ENCODE peak calls at places on chromosomes 6 and 20, in nine cellular contexts. One of them, this sample, is unnamed.

GRCh38 chr6:302760-303159 is 10.5 kb downstream of the DUSP22 start:
- DNase-seq in GM04503: no peak
- DNase-seq in stimulated activated CD4-positive, alpha-beta T cell treated with anti-CD3 and anti-CD28 coated beads, Interleukin-2, amount 100 ng/mL, for 4 hours: no peak
- DNase-seq in epithelial cell of esophagus: no peak
- DNase-seq in fibroblast of the conjunctiva: no peak
- DNase-seq in activated T-cell treated with anti-CD3 and anti-CD28 coated beads, Interleukin-2, amount 50 U/mL, for 72 hours: no peak
- DNase-seq in activated effector memory CD4-positive, alpha-beta T cell treated with Interleukin-2 at 50 U/mL for 16 hours: no peak
- DNase-seq in SHP77: no peak
- DNase-seq in germinal center: no peak
- DNase-seq in this sample: no peak

GRCh38 chr20:40441771-40442170 is 247.3 kb downstream of the MAFB start:
- DNase-seq in GM04503: no peak
- DNase-seq in stimulated activated CD4-positive, alpha-beta T cell treated with anti-CD3 and anti-CD28 coated beads, Interleukin-2, amount 100 ng/mL, for 4 hours: no peak
- DNase-seq in epithelial cell of esophagus: peak; percentile 39
- DNase-seq in fibroblast of the conjunctiva: no peak
- DNase-seq in activated T-cell treated with anti-CD3 and anti-CD28 coated beads, Interleukin-2, amount 50 U/mL, for 72 hours: no peak
- DNase-seq in activated effector memory CD4-positive, alpha-beta T cell treated with Interleukin-2 at 50 U/mL for 16 hours: no peak
- DNase-seq in SHP77: no peak
- DNase-seq in germinal center: no peak
- DNase-seq in this sample: no peak

GRCh38 chr6:33147807-33148666 is 44.2 kb downstream of the COL11A2 start:
- DNase-seq in GM04503: no peak
- DNase-seq in stimulated activated CD4-positive, alpha-beta T cell treated with anti-CD3 and anti-CD28 coated beads, Interleukin-2, amount 100 ng/mL, for 4 hours: no peak
- DNase-seq in epithelial cell of esophagus: peak; percentile 56
- DNase-seq in fibroblast of the conjunctiva: peak; percentile 47
- DNase-seq in activated T-cell treated with anti-CD3 and anti-CD28 coated beads, Interleukin-2, amount 50 U/mL, for 72 hours: no peak
- DNase-seq in activated effector memory CD4-positive, alpha-beta T cell treated with Interleukin-2 at 50 U/mL for 16 hours: no peak
- DNase-seq in SHP77: no peak
- DNase-seq in germinal center: peak; percentile 18
- DNase-seq in this sample: no peak

GRCh38 chr20:3011752-3012151 is 31.7 kb upstream of the GNRH2 start:
- DNase-seq in GM04503: no peak
- DNase-seq in stimulated activated CD4-positive, alpha-beta T cell treated with anti-CD3 and anti-CD28 coated beads, Interleukin-2, amount 100 ng/mL, for 4 hours: no peak
- DNase-seq in epithelial cell of esophagus: no peak
- DNase-seq in fibroblast of the conjunctiva: no peak
- DNase-seq in activated T-cell treated with anti-CD3 and anti-CD28 coated beads, Interleukin-2, amount 50 U/mL, for 72 hours: peak; percentile 57
- DNase-seq in activated effector memory CD4-positive, alpha-beta T cell treated with Interleukin-2 at 50 U/mL for 16 hours: no peak
- DNase-seq in SHP77: no peak
- DNase-seq in germinal center: no peak
- DNase-seq in this sample: no peak

GRCh38 chr20:57555457-57556184 is 5.3 kb upstream of the PCK1 start:
- DNase-seq in GM04503: no peak
- DNase-seq in stimulated activated CD4-positive, alpha-beta T cell treated with anti-CD3 and anti-CD28 coated beads, Interleukin-2, amount 100 ng/mL, for 4 hours: no peak
- DNase-seq in epithelial cell of esophagus: no peak
- DNase-seq in fibroblast of the conjunctiva: no peak
- DNase-seq in activated T-cell treated with anti-CD3 and anti-CD28 coated beads, Interleukin-2, amount 50 U/mL, for 72 hours: no peak
- DNase-seq in activated effector memory CD4-positive, alpha-beta T cell treated with Interleukin-2 at 50 U/mL for 16 hours: no peak
- DNase-seq in SHP77: no peak
- DNase-seq in germinal center: no peak
- DNase-seq in this sample: no peak

GRCh38 chr6:43716099-43716498 is 28.5 kb upstream of the MRPS18A start:
- DNase-seq in GM04503: no peak
- DNase-seq in stimulated activated CD4-positive, alpha-beta T cell treated with anti-CD3 and anti-CD28 coated beads, Interleukin-2, amount 100 ng/mL, for 4 hours: no peak
- DNase-seq in epithelial cell of esophagus: no peak
- DNase-seq in fibroblast of the conjunctiva: peak; percentile 55
- DNase-seq in activated T-cell treated with anti-CD3 and anti-CD28 coated beads, Interleukin-2, amount 50 U/mL, for 72 hours: no peak
- DNase-seq in activated effector memory CD4-positive, alpha-beta T cell treated with Interleukin-2 at 50 U/mL for 16 hours: no peak
- DNase-seq in SHP77: no peak
- DNase-seq in germinal center: no peak
- DNase-seq in this sample: peak; percentile 10

GRCh38 chr6:66558189-66558588 is 851.2 kb upstream of the EYS start:
- DNase-seq in GM04503: no peak
- DNase-seq in stimulated activated CD4-positive, alpha-beta T cell treated with anti-CD3 and anti-CD28 coated beads, Interleukin-2, amount 100 ng/mL, for 4 hours: no peak
- DNase-seq in epithelial cell of esophagus: no peak
- DNase-seq in fibroblast of the conjunctiva: no peak
- DNase-seq in activated T-cell treated with anti-CD3 and anti-CD28 coated beads, Interleukin-2, amount 50 U/mL, for 72 hours: no peak
- DNase-seq in activated effector memory CD4-positive, alpha-beta T cell treated with Interleukin-2 at 50 U/mL for 16 hours: no peak
- DNase-seq in SHP77: peak; percentile 17
- DNase-seq in germinal center: no peak
- DNase-seq in this sample: no peak

GRCh38 chr6:79586548-79586947 is 44.6 kb upstream of the SH3BGRL2 start:
- DNase-seq in GM04503: no peak
- DNase-seq in stimulated activated CD4-positive, alpha-beta T cell treated with anti-CD3 and anti-CD28 coated beads, Interleukin-2, amount 100 ng/mL, for 4 hours: no peak
- DNase-seq in epithelial cell of esophagus: peak; percentile 55
- DNase-seq in fibroblast of the conjunctiva: no peak
- DNase-seq in activated T-cell treated with anti-CD3 and anti-CD28 coated beads, Interleukin-2, amount 50 U/mL, for 72 hours: no peak
- DNase-seq in activated effector memory CD4-positive, alpha-beta T cell treated with Interleukin-2 at 50 U/mL for 16 hours: no peak
- DNase-seq in SHP77: peak; percentile 40
- DNase-seq in germinal center: no peak
- DNase-seq in this sample: no peak

GRCh38 chr6:11609324-11610071 is 71.9 kb downstream of the TMEM170B start:
- DNase-seq in GM04503: peak; percentile 99
- DNase-seq in stimulated activated CD4-positive, alpha-beta T cell treated with anti-CD3 and anti-CD28 coated beads, Interleukin-2, amount 100 ng/mL, for 4 hours: no peak
- DNase-seq in epithelial cell of esophagus: no peak
- DNase-seq in fibroblast of the conjunctiva: no peak
- DNase-seq in activated T-cell treated with anti-CD3 and anti-CD28 coated beads, Interleukin-2, amount 50 U/mL, for 72 hours: no peak
- DNase-seq in activated effector memory CD4-positive, alpha-beta T cell treated with Interleukin-2 at 50 U/mL for 16 hours: no peak
- DNase-seq in SHP77: no peak
- DNase-seq in germinal center: no peak
- DNase-seq in this sample: peak; percentile 1

GRCh38 chr6:139129284-139129683 is 5.6 kb upstream of the HECA start:
- DNase-seq in GM04503: no peak
- DNase-seq in stimulated activated CD4-positive, alpha-beta T cell treated with anti-CD3 and anti-CD28 coated beads, Interleukin-2, amount 100 ng/mL, for 4 hours: no peak
- DNase-seq in epithelial cell of esophagus: no peak
- DNase-seq in fibroblast of the conjunctiva: no peak
- DNase-seq in activated T-cell treated with anti-CD3 and anti-CD28 coated beads, Interleukin-2, amount 50 U/mL, for 72 hours: no peak
- DNase-seq in activated effector memory CD4-positive, alpha-beta T cell treated with Interleukin-2 at 50 U/mL for 16 hours: no peak
- DNase-seq in SHP77: no peak
- DNase-seq in germinal center: no peak
- DNase-seq in this sample: no peak

GRCh38 chr6:7106752-7107577 is 796 bp upstream of the RREB1 start:
- DNase-seq in GM04503: no peak
- DNase-seq in stimulated activated CD4-positive, alpha-beta T cell treated with anti-CD3 and anti-CD28 coated beads, Interleukin-2, amount 100 ng/mL, for 4 hours: peak; percentile 56
- DNase-seq in epithelial cell of esophagus: peak; percentile 30
- DNase-seq in fibroblast of the conjunctiva: no peak
- DNase-seq in activated T-cell treated with anti-CD3 and anti-CD28 coated beads, Interleukin-2, amount 50 U/mL, for 72 hours: peak; percentile 80
- DNase-seq in activated effector memory CD4-positive, alpha-beta T cell treated with Interleukin-2 at 50 U/mL for 16 hours: peak; percentile 61
- DNase-seq in SHP77: peak; percentile 9
- DNase-seq in germinal center: peak; percentile 63
- DNase-seq in this sample: no peak

GRCh38 chr6:11222385-11223277 is 9.8 kb downstream of the NEDD9 start:
- DNase-seq in GM04503: no peak
- DNase-seq in stimulated activated CD4-positive, alpha-beta T cell treated with anti-CD3 and anti-CD28 coated beads, Interleukin-2, amount 100 ng/mL, for 4 hours: no peak
- DNase-seq in epithelial cell of esophagus: peak; percentile 57
- DNase-seq in fibroblast of the conjunctiva: no peak
- DNase-seq in activated T-cell treated with anti-CD3 and anti-CD28 coated beads, Interleukin-2, amount 50 U/mL, for 72 hours: no peak
- DNase-seq in activated effector memory CD4-positive, alpha-beta T cell treated with Interleukin-2 at 50 U/mL for 16 hours: no peak
- DNase-seq in SHP77: no peak
- DNase-seq in germinal center: no peak
- DNase-seq in this sample: no peak

GRCh38 chr6:148453906-148454305 is 111.3 kb downstream of the SASH1 start:
- DNase-seq in GM04503: no peak
- DNase-seq in stimulated activated CD4-positive, alpha-beta T cell treated with anti-CD3 and anti-CD28 coated beads, Interleukin-2, amount 100 ng/mL, for 4 hours: no peak
- DNase-seq in epithelial cell of esophagus: no peak
- DNase-seq in fibroblast of the conjunctiva: no peak
- DNase-seq in activated T-cell treated with anti-CD3 and anti-CD28 coated beads, Interleukin-2, amount 50 U/mL, for 72 hours: no peak
- DNase-seq in activated effector memory CD4-positive, alpha-beta T cell treated with Interleukin-2 at 50 U/mL for 16 hours: no peak
- DNase-seq in SHP77: no peak
- DNase-seq in germinal center: no peak
- DNase-seq in this sample: no peak

GRCh38 chr6:105136433-105137350 is 43.1 kb downstream of the POPDC3 start:
- DNase-seq in GM04503: peak; percentile 11
- DNase-seq in stimulated activated CD4-positive, alpha-beta T cell treated with anti-CD3 and anti-CD28 coated beads, Interleukin-2, amount 100 ng/mL, for 4 hours: no peak
- DNase-seq in epithelial cell of esophagus: peak; percentile 42
- DNase-seq in fibroblast of the conjunctiva: no peak
- DNase-seq in activated T-cell treated with anti-CD3 and anti-CD28 coated beads, Interleukin-2, amount 50 U/mL, for 72 hours: peak; percentile 43
- DNase-seq in activated effector memory CD4-positive, alpha-beta T cell treated with Interleukin-2 at 50 U/mL for 16 hours: no peak
- DNase-seq in SHP77: no peak
- DNase-seq in germinal center: peak; percentile 77
- DNase-seq in this sample: peak; percentile 44

GRCh38 chr6:129494099-129494498 is 215.9 kb downstream of the ARHGAP18 start:
- DNase-seq in GM04503: no peak
- DNase-seq in stimulated activated CD4-positive, alpha-beta T cell treated with anti-CD3 and anti-CD28 coated beads, Interleukin-2, amount 100 ng/mL, for 4 hours: no peak
- DNase-seq in epithelial cell of esophagus: no peak
- DNase-seq in fibroblast of the conjunctiva: no peak
- DNase-seq in activated T-cell treated with anti-CD3 and anti-CD28 coated beads, Interleukin-2, amount 50 U/mL, for 72 hours: no peak
- DNase-seq in activated effector memory CD4-positive, alpha-beta T cell treated with Interleukin-2 at 50 U/mL for 16 hours: no peak
- DNase-seq in SHP77: no peak
- DNase-seq in germinal center: no peak
- DNase-seq in this sample: no peak

GRCh38 chr6:25009351-25009750 is 73.6 kb upstream of the RIPOR2 start:
- DNase-seq in GM04503: no peak
- DNase-seq in stimulated activated CD4-positive, alpha-beta T cell treated with anti-CD3 and anti-CD28 coated beads, Interleukin-2, amount 100 ng/mL, for 4 hours: no peak
- DNase-seq in epithelial cell of esophagus: no peak
- DNase-seq in fibroblast of the conjunctiva: no peak
- DNase-seq in activated T-cell treated with anti-CD3 and anti-CD28 coated beads, Interleukin-2, amount 50 U/mL, for 72 hours: no peak
- DNase-seq in activated effector memory CD4-positive, alpha-beta T cell treated with Interleukin-2 at 50 U/mL for 16 hours: no peak
- DNase-seq in SHP77: no peak
- DNase-seq in germinal center: no peak
- DNase-seq in this sample: no peak

GRCh38 chr6:4010682-4011081 is 68.3 kb downstream of the FAM217A start:
- DNase-seq in GM04503: no peak
- DNase-seq in stimulated activated CD4-positive, alpha-beta T cell treated with anti-CD3 and anti-CD28 coated beads, Interleukin-2, amount 100 ng/mL, for 4 hours: no peak
- DNase-seq in epithelial cell of esophagus: peak; percentile 24
- DNase-seq in fibroblast of the conjunctiva: no peak
- DNase-seq in activated T-cell treated with anti-CD3 and anti-CD28 coated beads, Interleukin-2, amount 50 U/mL, for 72 hours: peak; percentile 7
- DNase-seq in activated effector memory CD4-positive, alpha-beta T cell treated with Interleukin-2 at 50 U/mL for 16 hours: peak; percentile 12
- DNase-seq in SHP77: no peak
- DNase-seq in germinal center: no peak
- DNase-seq in this sample: no peak

GRCh38 chr6:166636191-166636938 is 9.3 kb upstream of the RPS6KA2 start:
- DNase-seq in GM04503: no peak
- DNase-seq in stimulated activated CD4-positive, alpha-beta T cell treated with anti-CD3 and anti-CD28 coated beads, Interleukin-2, amount 100 ng/mL, for 4 hours: no peak
- DNase-seq in epithelial cell of esophagus: no peak
- DNase-seq in fibroblast of the conjunctiva: no peak
- DNase-seq in activated T-cell treated with anti-CD3 and anti-CD28 coated beads, Interleukin-2, amount 50 U/mL, for 72 hours: no peak
- DNase-seq in activated effector memory CD4-positive, alpha-beta T cell treated with Interleukin-2 at 50 U/mL for 16 hours: no peak
- DNase-seq in SHP77: no peak
- DNase-seq in germinal center: no peak
- DNase-seq in this sample: no peak

GRCh38 chr20:61745397-61746146 is 320.1 kb downstream of the TAF4 start:
- DNase-seq in GM04503: no peak
- DNase-seq in stimulated activated CD4-positive, alpha-beta T cell treated with anti-CD3 and anti-CD28 coated beads, Interleukin-2, amount 100 ng/mL, for 4 hours: no peak
- DNase-seq in epithelial cell of esophagus: no peak
- DNase-seq in fibroblast of the conjunctiva: no peak
- DNase-seq in activated T-cell treated with anti-CD3 and anti-CD28 coated beads, Interleukin-2, amount 50 U/mL, for 72 hours: no peak
- DNase-seq in activated effector memory CD4-positive, alpha-beta T cell treated with Interleukin-2 at 50 U/mL for 16 hours: no peak
- DNase-seq in SHP77: no peak
- DNase-seq in germinal center: no peak
- DNase-seq in this sample: no peak

GRCh38 chr6:135624402-135625297 is 127.1 kb upstream of the AHI1 start:
- DNase-seq in GM04503: peak; percentile 10
- DNase-seq in stimulated activated CD4-positive, alpha-beta T cell treated with anti-CD3 and anti-CD28 coated beads, Interleukin-2, amount 100 ng/mL, for 4 hours: peak; percentile 16
- DNase-seq in epithelial cell of esophagus: no peak
- DNase-seq in fibroblast of the conjunctiva: no peak
- DNase-seq in activated T-cell treated with anti-CD3 and anti-CD28 coated beads, Interleukin-2, amount 50 U/mL, for 72 hours: peak; percentile 37
- DNase-seq in activated effector memory CD4-positive, alpha-beta T cell treated with Interleukin-2 at 50 U/mL for 16 hours: no peak
- DNase-seq in SHP77: no peak
- DNase-seq in germinal center: no peak
- DNase-seq in this sample: no peak

GRCh38 chr20:37364013-37364926 is 18.3 kb downstream of the SRC start:
- DNase-seq in GM04503: no peak
- DNase-seq in stimulated activated CD4-positive, alpha-beta T cell treated with anti-CD3 and anti-CD28 coated beads, Interleukin-2, amount 100 ng/mL, for 4 hours: no peak
- DNase-seq in epithelial cell of esophagus: no peak
- DNase-seq in fibroblast of the conjunctiva: no peak
- DNase-seq in activated T-cell treated with anti-CD3 and anti-CD28 coated beads, Interleukin-2, amount 50 U/mL, for 72 hours: no peak
- DNase-seq in activated effector memory CD4-positive, alpha-beta T cell treated with Interleukin-2 at 50 U/mL for 16 hours: no peak
- DNase-seq in SHP77: no peak
- DNase-seq in germinal center: no peak
- DNase-seq in this sample: no peak

GRCh38 chr6:150894935-150895686 is 29.6 kb downstream of the MTHFD1L start:
- DNase-seq in GM04503: no peak
- DNase-seq in stimulated activated CD4-positive, alpha-beta T cell treated with anti-CD3 and anti-CD28 coated beads, Interleukin-2, amount 100 ng/mL, for 4 hours: no peak
- DNase-seq in epithelial cell of esophagus: peak; percentile 57
- DNase-seq in fibroblast of the conjunctiva: peak; percentile 36
- DNase-seq in activated T-cell treated with anti-CD3 and anti-CD28 coated beads, Interleukin-2, amount 50 U/mL, for 72 hours: peak; percentile 16
- DNase-seq in activated effector memory CD4-positive, alpha-beta T cell treated with Interleukin-2 at 50 U/mL for 16 hours: peak; percentile 8
- DNase-seq in SHP77: no peak
- DNase-seq in germinal center: no peak
- DNase-seq in this sample: no peak

GRCh38 chr6:7156666-7157278 is 49.0 kb downstream of the RREB1 start:
- DNase-seq in GM04503: peak; percentile 69
- DNase-seq in stimulated activated CD4-positive, alpha-beta T cell treated with anti-CD3 and anti-CD28 coated beads, Interleukin-2, amount 100 ng/mL, for 4 hours: no peak
- DNase-seq in epithelial cell of esophagus: peak; percentile 51
- DNase-seq in fibroblast of the conjunctiva: peak; percentile 65
- DNase-seq in activated T-cell treated with anti-CD3 and anti-CD28 coated beads, Interleukin-2, amount 50 U/mL, for 72 hours: no peak
- DNase-seq in activated effector memory CD4-positive, alpha-beta T cell treated with Interleukin-2 at 50 U/mL for 16 hours: no peak
- DNase-seq in SHP77: no peak
- DNase-seq in germinal center: peak; percentile 10
- DNase-seq in this sample: no peak

GRCh38 chr20:49593441-49594142 is 25.7 kb upstream of the PTGIS start:
- DNase-seq in GM04503: no peak
- DNase-seq in stimulated activated CD4-positive, alpha-beta T cell treated with anti-CD3 and anti-CD28 coated beads, Interleukin-2, amount 100 ng/mL, for 4 hours: no peak
- DNase-seq in epithelial cell of esophagus: no peak
- DNase-seq in fibroblast of the conjunctiva: no peak
- DNase-seq in activated T-cell treated with anti-CD3 and anti-CD28 coated beads, Interleukin-2, amount 50 U/mL, for 72 hours: peak; percentile 65
- DNase-seq in activated effector memory CD4-positive, alpha-beta T cell treated with Interleukin-2 at 50 U/mL for 16 hours: no peak
- DNase-seq in SHP77: no peak
- DNase-seq in germinal center: no peak
- DNase-seq in this sample: no peak

GRCh38 chr20:37522258-37523011 is 1.4 kb downstream of the NNAT start:
- DNase-seq in GM04503: no peak
- DNase-seq in stimulated activated CD4-positive, alpha-beta T cell treated with anti-CD3 and anti-CD28 coated beads, Interleukin-2, amount 100 ng/mL, for 4 hours: no peak
- DNase-seq in epithelial cell of esophagus: peak; percentile 85
- DNase-seq in fibroblast of the conjunctiva: no peak
- DNase-seq in activated T-cell treated with anti-CD3 and anti-CD28 coated beads, Interleukin-2, amount 50 U/mL, for 72 hours: no peak
- DNase-seq in activated effector memory CD4-positive, alpha-beta T cell treated with Interleukin-2 at 50 U/mL for 16 hours: no peak
- DNase-seq in SHP77: no peak
- DNase-seq in germinal center: no peak
- DNase-seq in this sample: no peak

This sample was measured in nucleus accumbens.